ENCODE peak calls at places on chromosomes 4 and X, in eight cellular contexts. X is choroid plexus epithelial cell, P is HL-60, Z is HCT116, V is lower lobe of right lung, O is astrocyte of the cerebellum, E is adipocyte, L is mesendoderm. M is an unnamed sample.

GRCh38 chr4:42768125-42768748 is 111.3 kb upstream of the ATP8A1 start:
- DNase-seq in X (no peak), P (no peak), Z (no peak), V (no peak), O (no peak), E (no peak), L (peak), M (no peak)

GRCh38 chrX:132958086-132958703 is at the start of gene HS6ST2:
- DNase-seq in X (no peak), P (no peak), Z (peak), V (no peak), O (no peak), E (no peak), L (peak), M (no peak)

GRCh38 chrX:47170861-47171692 is 22.6 kb upstream of the UBA1 start:
- DNase-seq in X (no peak), P (no peak), Z (no peak), V (no peak), O (no peak), E (no peak), L (no peak), M (no peak)

GRCh38 chr4:116180056-116180690 is 905.2 kb downstream of the TRAM1L1 start:
- DNase-seq in X (peak), P (no peak), Z (peak), V (no peak), O (peak), E (peak), L (peak), M (no peak)

GRCh38 chrX:35919536-35920309 is at the start of gene CFAP47:
- DNase-seq in X (peak), P (no peak), Z (no peak), V (peak), O (peak), E (no peak), L (peak), M (no peak)

GRCh38 chr4:5114911-5115310 is 63.6 kb downstream of the STK32B start:
- DNase-seq in X (no peak), P (no peak), Z (no peak), V (no peak), O (no peak), E (peak), L (no peak), M (no peak)

GRCh38 chr4:59685626-59686025 is 1514.5 kb upstream of the ADGRL3 start:
- DNase-seq in X (no peak), P (no peak), Z (no peak), V (no peak), O (no peak), E (no peak), L (no peak), M (no peak)

GRCh38 chr4:22428441-22428840 is 87.4 kb downstream of the ADGRA3 start:
- DNase-seq in X (no peak), P (no peak), Z (no peak), V (no peak), O (no peak), E (no peak), L (no peak), M (no peak)

GRCh38 chr4:127623755-127624087 is 9.0 kb upstream of the INTU start:
- DNase-seq in X (peak), P (no peak), Z (no peak), V (no peak), O (no peak), E (peak), L (no peak), M (no peak)

GRCh38 chr4:26023191-26023972 is 109.4 kb downstream of the SMIM20 start:
- DNase-seq in X (peak), P (no peak), Z (no peak), V (no peak), O (no peak), E (peak), L (no peak), M (no peak)

GRCh38 chrX:39811391-39811790 is 286.4 kb downstream of the BCOR start:
- DNase-seq in X (no peak), P (no peak), Z (no peak), V (no peak), O (no peak), E (no peak), L (peak), M (no peak)

GRCh38 chrX:147838465-147839131 is 73.1 kb upstream of the FMR1 start:
- DNase-seq in X (peak), P (no peak), Z (no peak), V (no peak), O (no peak), E (peak), L (peak), M (no peak)

GRCh38 chr4:73874386-73874785 is 5.2 kb downstream of the CXCL1 start:
- DNase-seq in X (no peak), P (peak), Z (no peak), V (no peak), O (no peak), E (no peak), L (no peak), M (no peak)

GRCh38 chr4:7998447-7998846 is 58.8 kb upstream of the AFAP1 start:
- DNase-seq in X (no peak), P (no peak), Z (no peak), V (no peak), O (no peak), E (no peak), L (no peak), M (no peak)

GRCh38 chr4:76457885-76458284 is 22.9 kb downstream of the SHROOM3 start:
- DNase-seq in X (peak), P (no peak), Z (peak), V (no peak), O (no peak), E (no peak), L (peak), M (no peak)

GRCh38 chr4:90028460-90028859 is 98.7 kb upstream of the CCSER1 start:
- DNase-seq in X (no peak), P (no peak), Z (no peak), V (no peak), O (no peak), E (no peak), L (peak), M (no peak)

GRCh38 chrX:96682516-96682915 is 2.1 kb upstream of the DIAPH2 start:
- DNase-seq in X (no peak), P (no peak), Z (no peak), V (no peak), O (no peak), E (no peak), L (no peak), M (no peak)

GRCh38 chrX:51316271-51316670 is 16.4 kb upstream of the NUDT10 start:
- DNase-seq in X (no peak), P (no peak), Z (no peak), V (no peak), O (no peak), E (no peak), L (no peak), M (no peak)

GRCh38 chr4:29558789-29559188 is 1161.4 kb upstream of the PCDH7 start:
- DNase-seq in X (no peak), P (no peak), Z (no peak), V (no peak), O (no peak), E (peak), L (no peak), M (no peak)

GRCh38 chr4:97491856-97492255 is 651.4 kb downstream of the STPG2 start:
- DNase-seq in X (no peak), P (no peak), Z (no peak), V (no peak), O (no peak), E (no peak), L (no peak), M (no peak)

GRCh38 chr4:113411496-113411938 is 350.0 kb downstream of the CAMK2D start:
- DNase-seq in X (peak), P (no peak), Z (no peak), V (no peak), O (peak), E (peak), L (no peak), M (no peak)

GRCh38 chrX:31423575-31424284 is 351.9 kb upstream of the FTHL17 start:
- DNase-seq in X (peak), P (peak), Z (no peak), V (no peak), O (no peak), E (peak), L (peak), M (no peak)

GRCh38 chr4:146232131-146232722 is 17.9 kb downstream of the REELD1 start:
- DNase-seq in X (no peak), P (peak), Z (no peak), V (no peak), O (no peak), E (no peak), L (no peak), M (no peak)

GRCh38 chrX:40097101-40097491 is 662 bp downstream of the BCOR start:
- DNase-seq in X (no peak), P (no peak), Z (no peak), V (no peak), O (no peak), E (peak), L (no peak), M (no peak)

GRCh38 chr4:177964061-177964460 is 521.8 kb upstream of the AGA start:
- DNase-seq in X (no peak), P (no peak), Z (no peak), V (no peak), O (no peak), E (peak), L (no peak), M (no peak)

GRCh38 chrX:153190384-153190783 is 11.3 kb downstream of the MAGEA1 start:
- DNase-seq in X (peak), P (no peak), Z (no peak), V (no peak), O (no peak), E (no peak), L (peak), M (no peak)

GRCh38 chrX:153689654-153690465 is 2.1 kb downstream of the SLC6A8 start:
- DNase-seq in X (no peak), P (no peak), Z (no peak), V (no peak), O (no peak), E (peak), L (peak), M (no peak)

GRCh38 chr4:165656399-165656798 is 216.6 kb upstream of the TLL1 start:
- DNase-seq in X (no peak), P (no peak), Z (no peak), V (no peak), O (no peak), E (no peak), L (no peak), M (no peak)

GRCh38 chr4:73922766-73923630 is 53.8 kb downstream of the CXCL1 start:
- DNase-seq in X (peak), P (peak), Z (peak), V (no peak), O (peak), E (peak), L (no peak), M (no peak)

GRCh38 chrX:22795680-22796079 is 204.1 kb upstream of the DDX53 start:
- DNase-seq in X (peak), P (no peak), Z (no peak), V (no peak), O (no peak), E (no peak), L (peak), M (no peak)

GRCh38 chr4:2804449-2804972 is 11.6 kb downstream of the SH3BP2 start:
- DNase-seq in X (no peak), P (no peak), Z (no peak), V (peak), O (no peak), E (no peak), L (no peak), M (no peak)

DNA sequence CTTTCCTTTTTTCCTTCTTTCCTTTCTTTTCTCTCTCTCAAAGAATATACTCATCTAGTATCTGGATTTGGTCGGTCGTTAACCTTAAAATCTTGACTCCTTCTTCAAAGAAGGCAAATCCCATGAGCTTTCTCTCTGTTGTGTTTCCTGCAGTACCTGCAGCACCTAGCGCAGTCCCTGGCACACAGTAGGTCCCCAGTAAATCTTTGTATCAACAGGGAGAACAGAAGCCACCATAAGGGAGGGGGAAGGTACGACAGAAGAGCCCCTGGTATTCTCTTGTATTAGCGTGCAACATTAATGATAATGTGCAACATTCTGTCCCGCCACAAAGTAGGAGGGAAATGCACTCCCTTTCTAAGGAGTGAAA is 133.5 kb downstream of the AMELX start:
- DNase-seq in X (no peak), P (no peak), Z (no peak), V (no peak), O (no peak), E (no peak), L (no peak), M (no peak)
- H3K4me3 ChIP-seq in X (peak), P (no peak), Z (no peak), V (peak), O (peak), E (peak), L (no peak), M (peak)

DNA sequence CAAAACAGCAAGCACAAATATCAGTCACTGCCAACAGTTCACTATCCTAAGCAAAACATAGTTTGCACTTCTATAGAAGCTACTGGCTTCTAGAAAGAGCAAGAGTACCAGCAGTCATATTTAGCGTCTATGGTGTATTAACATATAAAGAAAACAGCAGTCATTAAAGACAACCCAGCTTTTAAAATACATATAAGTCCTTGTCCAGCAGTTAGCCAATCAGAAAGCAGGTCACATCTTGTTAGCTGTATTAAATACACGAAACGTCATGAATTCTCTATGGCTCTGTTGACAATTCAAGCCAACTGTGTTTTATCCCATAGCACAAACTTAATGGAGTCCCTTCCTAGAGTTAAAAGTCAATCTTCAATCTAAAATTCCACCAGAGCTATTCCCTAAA is 1.6 kb downstream of the LDB2 start:
- DNase-seq in X (peak), P (no peak), Z (no peak), V (no peak), O (no peak), E (peak), L (no peak), M (no peak)
- H3K4me3 ChIP-seq in X (peak), P (no peak), Z (no peak), V (peak), O (peak), E (peak), L (peak), M (peak)

GRCh38 chrX:103517246-103517645 is 2.0 kb downstream of the RAB40A start:
- DNase-seq in X (peak), P (no peak), Z (no peak), V (no peak), O (no peak), E (peak), L (no peak), M (no peak)
- H3K4me3 ChIP-seq in X (no peak), P (no peak), Z (no peak), V (no peak), O (no peak), E (no peak), L (no peak), M (no peak)

GRCh38 chr4:54120517-54120916 is 20.6 kb downstream of the GSX2 start:
- DNase-seq in X (no peak), P (no peak), Z (no peak), V (no peak), O (no peak), E (no peak), L (no peak), M (no peak)
- H3K4me3 ChIP-seq in X (no peak), P (no peak), Z (no peak), V (no peak), O (no peak), E (no peak), L (no peak), M (no peak)

GRCh38 chr4:184697956-184698355 is 35.9 kb downstream of the CENPU start:
- DNase-seq in X (no peak), P (no peak), Z (no peak), V (no peak), O (no peak), E (no peak), L (no peak), M (no peak)
- H3K4me3 ChIP-seq in X (no peak), P (no peak), Z (no peak), V (no peak), O (no peak), E (peak), L (no peak), M (peak)

GRCh38 chr4:92198711-92199110 is 105.1 kb upstream of the GRID2 start:
- DNase-seq in X (peak), P (no peak), Z (no peak), V (no peak), O (no peak), E (peak), L (no peak), M (no peak)
- H3K4me3 ChIP-seq in X (no peak), P (no peak), Z (no peak), V (no peak), O (no peak), E (no peak), L (no peak), M (peak)

DNA sequence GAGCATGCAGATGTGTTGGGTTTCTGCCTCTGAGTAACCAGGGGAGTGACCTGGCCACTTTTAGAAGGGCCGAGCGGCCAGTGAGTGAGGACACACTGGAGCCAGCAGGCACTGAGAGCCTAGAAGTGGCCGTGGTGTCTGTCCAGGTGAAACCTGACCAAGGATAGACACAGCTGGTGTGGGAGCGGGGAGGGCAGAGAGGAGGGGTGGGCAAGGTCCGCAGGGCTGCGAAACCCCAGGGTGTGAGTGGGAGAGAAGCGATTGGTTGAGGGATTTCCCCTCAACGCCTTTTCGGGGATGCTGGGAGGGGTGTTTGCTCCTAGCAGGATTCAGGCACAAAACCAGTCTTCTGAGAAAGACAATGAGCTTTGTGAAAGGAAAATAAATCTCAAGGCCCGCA is 33.2 kb upstream of the ARSD start:
- DNase-seq in X (no peak), P (no peak), Z (no peak), V (no peak), O (no peak), E (no peak), L (no peak), M (no peak)
- H3K4me3 ChIP-seq in X (no peak), P (no peak), Z (no peak), V (no peak), O (no peak), E (no peak), L (no peak), M (no peak)

GRCh38 chr4:95547708-95548471 is 883 bp downstream of the UNC5C start:
- DNase-seq in X (peak), P (peak), Z (no peak), V (peak), O (no peak), E (peak), L (no peak), M (no peak)

GRCh38 chr4:95544433-95545103 is 4.2 kb downstream of the UNC5C start:
- DNase-seq in X (peak), P (no peak), Z (no peak), V (no peak), O (no peak), E (no peak), L (peak), M (no peak)

GRCh38 chr4:95545526-95545925 is 3.2 kb downstream of the UNC5C start:
- DNase-seq in X (no peak), P (no peak), Z (no peak), V (no peak), O (no peak), E (no peak), L (peak), M (no peak)

GRCh38 chr4:95546866-95547707 is 1.7 kb downstream of the UNC5C start:
- DNase-seq in X (peak), P (no peak), Z (no peak), V (no peak), O (no peak), E (no peak), L (peak), M (no peak)

GRCh38 chr4:95546236-95546635 is 2.5 kb downstream of the UNC5C start:
- DNase-seq in X (no peak), P (no peak), Z (no peak), V (no peak), O (no peak), E (no peak), L (peak), M (no peak)
- H3K4me3 ChIP-seq in X (no peak), P (no peak), Z (no peak), V (peak), O (peak), E (no peak), L (no peak), M (peak)

GRCh38 chr4:6291784-6292297 is 22.2 kb downstream of the WFS1 start:
- DNase-seq in X (no peak), P (no peak), Z (no peak), V (no peak), O (no peak), E (no peak), L (no peak), M (no peak)

GRCh38 chr4:6290256-6290655 is 20.6 kb downstream of the WFS1 start:
- DNase-seq in X (no peak), P (no peak), Z (no peak), V (peak), O (no peak), E (no peak), L (no peak), M (no peak)

GRCh38 chr4:6292376-6293096 is 22.9 kb downstream of the WFS1 start:
- DNase-seq in X (no peak), P (no peak), Z (no peak), V (no peak), O (no peak), E (no peak), L (no peak), M (no peak)

GRCh38 chr4:6288871-6289270 is 19.2 kb downstream of the WFS1 start:
- DNase-seq in X (no peak), P (no peak), Z (no peak), V (peak), O (no peak), E (no peak), L (no peak), M (no peak)

DNA sequence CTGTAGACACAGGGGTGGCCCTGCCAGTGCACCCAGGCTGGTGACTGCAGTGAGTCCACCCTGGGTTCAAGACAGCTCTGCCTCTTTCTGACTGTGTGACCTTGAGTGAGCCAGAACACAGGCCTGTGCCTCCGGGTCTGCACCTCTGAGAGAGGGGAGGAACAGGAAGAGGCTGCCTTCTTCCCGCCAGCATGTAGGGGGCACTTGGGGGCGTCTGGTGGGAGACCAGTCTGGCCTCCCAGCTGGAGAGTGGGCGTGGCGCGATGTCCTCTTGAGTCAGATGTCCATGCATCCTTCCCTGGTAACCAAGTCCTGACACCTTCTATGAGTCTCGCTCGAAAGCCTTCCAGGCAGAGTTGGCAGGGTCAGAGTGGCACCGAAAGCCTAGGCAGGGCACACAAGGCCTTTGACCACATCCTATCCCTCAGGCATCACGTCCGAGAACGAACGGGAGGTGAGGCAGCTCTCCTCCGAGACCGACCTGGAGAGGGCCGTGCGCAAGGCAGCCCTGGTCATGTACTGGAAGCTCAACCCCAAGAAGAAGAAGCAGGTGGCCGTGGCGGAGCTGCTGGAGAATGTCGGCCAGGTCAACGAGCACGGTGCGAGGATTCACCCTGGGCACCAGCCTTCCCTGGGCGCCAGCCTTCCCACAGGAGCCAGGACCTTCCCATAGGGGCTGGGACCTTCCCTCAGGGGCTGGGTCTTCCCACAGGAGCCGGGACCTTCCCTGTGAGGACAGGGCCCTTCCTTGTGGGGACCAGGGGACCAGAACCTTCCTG is 21.3 kb downstream of the WFS1 start:
- DNase-seq in X (no peak), P (no peak), Z (no peak), V (peak), O (no peak), E (no peak), L (peak), M (no peak)
- H3K4me3 ChIP-seq in X (no peak), P (no peak), Z (no peak), V (no peak), O (no peak), E (no peak), L (no peak), M (no peak)